ENCODE peak calls at places on chromosomes 4 and X, in five cellular contexts. O is thoracic aorta, J is mucosa of descending colon, Y is hepatocyte, E is lower lobe of right lung. M is an unnamed sample. For H3K36me3 and H3K9me3, the result is how much of the 10 kb centered on the place peaks cover.

GRCh38 chrX:108584617-108585211 is 145.1 kb downstream of the COL4A5 start:
- DNase-seq in O (no peak), J (peak), Y (peak), E (no peak), M (peak)

GRCh38 chrX:96837808-96838207 is 45.9 kb upstream of the RPA4 start:
- DNase-seq in O (no peak), J (no peak), Y (no peak), E (no peak), M (no peak)

GRCh38 chr4:28565434-28565833 is 1704.8 kb downstream of the STIM2 start:
- DNase-seq in O (no peak), J (no peak), Y (no peak), E (no peak), M (no peak)

GRCh38 chrX:107747596-107748161 is 27.9 kb downstream of the TSC22D3 start:
- DNase-seq in O (no peak), J (peak), Y (peak), E (peak), M (no peak)

GRCh38 chr4:74934822-74935326 is 2.0 kb downstream of the PARM1 start:
- DNase-seq in O (no peak), J (no peak), Y (no peak), E (no peak), M (peak)

GRCh38 chrX:74853255-74853654 is 72.0 kb downstream of the NEXMIF start:
- DNase-seq in O (no peak), J (no peak), Y (no peak), E (no peak), M (no peak)

GRCh38 chr4:100898844-100899243 is 381.0 kb upstream of the EMCN start:
- DNase-seq in O (no peak), J (no peak), Y (no peak), E (no peak), M (no peak)

GRCh38 chrX:65601530-65602281 is 65.7 kb upstream of the MSN start:
- DNase-seq in O (peak), J (peak), Y (peak), E (peak), M (no peak)

GRCh38 chrX:39063037-39063436 is 261.8 kb downstream of the MID1IP1 start:
- DNase-seq in O (no peak), J (peak), Y (no peak), E (peak), M (no peak)

GRCh38 chr4:133439830-133440229 is 290.7 kb downstream of the PCDH10 start:
- DNase-seq in O (no peak), J (no peak), Y (no peak), E (no peak), M (no peak)

GRCh38 chr4:104524591-104524990 is 29.9 kb upstream of the CXXC4 start:
- DNase-seq in O (no peak), J (no peak), Y (no peak), E (no peak), M (no peak)

GRCh38 chr4:1972414-1972813 is 36.4 kb downstream of the NELFA start:
- DNase-seq in O (no peak), J (no peak), Y (no peak), E (no peak), M (no peak)

GRCh38 chr4:1974836-1975235 is 33.9 kb downstream of the NELFA start:
- DNase-seq in O (no peak), J (no peak), Y (no peak), E (no peak), M (no peak)

GRCh38 chr4:1973661-1974060 is 35.1 kb downstream of the NELFA start:
- DNase-seq in O (no peak), J (no peak), Y (no peak), E (no peak), M (no peak)

GRCh38 chr4:1971456-1972200 is 37.1 kb downstream of the NELFA start:
- DNase-seq in O (no peak), J (no peak), Y (no peak), E (no peak), M (no peak)

GRCh38 chr4:1973218-1973617 is 35.6 kb downstream of the NELFA start:
- DNase-seq in O (no peak), J (no peak), Y (no peak), E (no peak), M (no peak)
- H3K36me3 ChIP-seq in O (under half), J (under half), Y (under half), E (half or more), M (half or more)

DNA sequence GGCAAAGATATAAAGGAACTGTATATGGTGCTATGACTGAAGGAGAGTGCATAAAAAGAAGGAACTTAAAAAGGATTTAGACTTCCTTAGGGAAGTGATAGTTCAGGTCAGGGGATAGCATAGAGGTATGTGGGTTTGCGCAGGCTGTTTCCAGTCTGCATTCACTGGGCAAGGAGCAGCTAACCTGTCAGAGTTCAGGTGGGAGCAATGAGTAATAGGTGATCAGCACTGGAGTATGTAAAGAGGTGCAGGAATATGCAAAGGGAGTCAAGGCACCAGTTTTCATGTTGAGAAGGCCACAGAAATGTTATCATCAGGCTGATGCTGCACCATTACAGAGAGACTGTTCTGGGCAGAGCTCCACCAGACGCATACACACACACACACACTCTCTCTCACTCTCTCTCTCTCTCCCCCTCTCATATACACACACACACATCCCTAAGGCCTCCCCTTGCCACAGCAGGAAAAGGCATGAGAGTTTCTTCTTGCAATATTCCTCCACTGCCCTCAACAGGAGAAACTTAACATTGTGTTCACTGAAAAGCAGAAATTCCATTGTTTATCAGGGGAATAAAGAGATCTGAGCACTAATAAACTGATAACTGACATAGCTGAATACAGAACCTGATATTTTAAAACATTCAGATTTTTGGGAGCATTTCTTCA is 256.4 kb upstream of the GRID2 start:
- DNase-seq in O (no peak), J (no peak), Y (peak), E (no peak), M (no peak)
- TF ChIP-seq CTCF in O (no peak), J (no peak), Y (peak), E (no peak), M (no peak)

GRCh38 chrX:63963382-63963781 is 178.4 kb upstream of the ARHGEF9 start:
- DNase-seq in O (no peak), J (no peak), Y (no peak), E (no peak), M (no peak)

GRCh38 chrX:63958134-63958865 is 173.3 kb upstream of the ARHGEF9 start:
- DNase-seq in O (no peak), J (no peak), Y (no peak), E (no peak), M (no peak)

GRCh38 chrX:63959975-63960374 is 175.0 kb upstream of the ARHGEF9 start:
- DNase-seq in O (no peak), J (no peak), Y (no peak), E (no peak), M (no peak)

GRCh38 chrX:63967541-63967940 is 182.5 kb upstream of the ARHGEF9 start:
- DNase-seq in O (no peak), J (no peak), Y (no peak), E (no peak), M (no peak)

DNA sequence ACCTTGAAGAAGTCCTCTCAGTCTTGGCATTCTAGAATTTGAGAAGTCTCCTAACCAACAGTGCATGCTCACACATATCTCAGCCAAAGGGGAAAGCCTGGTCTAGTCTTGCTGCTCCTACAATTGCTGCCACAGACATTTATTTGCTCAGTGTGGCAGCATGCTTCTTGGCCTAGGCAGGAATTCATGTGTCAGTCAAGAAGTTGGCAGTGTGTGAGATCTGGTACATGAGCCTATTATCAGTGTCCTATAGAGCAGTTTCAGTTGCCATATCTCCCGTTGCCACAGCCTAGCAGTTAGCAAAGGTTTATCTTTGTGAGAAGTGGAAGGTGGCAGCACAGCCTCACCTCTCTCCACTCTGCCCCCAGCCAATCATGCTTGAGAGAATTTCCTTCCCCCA is 176.9 kb upstream of the ARHGEF9 start:
- DNase-seq in O (no peak), J (no peak), Y (no peak), E (no peak), M (no peak)
- H3K9me3 ChIP-seq in O (under half), J (under half), Y (under half), E (under half), M (under half)

GRCh38 chr4:108033348-108033747 is 43.7 kb downstream of the HADH start:
- DNase-seq in O (no peak), J (no peak), Y (no peak), E (no peak), M (no peak)

GRCh38 chr4:108035691-108036090 is 46.0 kb downstream of the HADH start:
- DNase-seq in O (no peak), J (no peak), Y (no peak), E (no peak), M (no peak)

GRCh38 chr4:108031427-108032083 is 41.9 kb downstream of the HADH start:
- DNase-seq in O (no peak), J (no peak), Y (no peak), E (no peak), M (no peak)

GRCh38 chr4:108036252-108036651 is 46.6 kb downstream of the HADH start:
- DNase-seq in O (no peak), J (peak), Y (no peak), E (no peak), M (no peak)

GRCh38 chr4:108034560-108034959 is 44.9 kb downstream of the HADH start:
- DNase-seq in O (no peak), J (no peak), Y (no peak), E (no peak), M (no peak)
- H3K36me3 ChIP-seq in O (under half), J (under half), Y (under half), E (under half), M (half or more)

GRCh38 chr4:145482209-145483021 is 762 bp downstream of the SMAD1 start:
- DNase-seq in O (no peak), J (peak), Y (peak), E (peak), M (peak)
- TF ChIP-seq CTCF in O (no peak), J (no peak), Y (no peak), E (no peak), M (peak)

DNA sequence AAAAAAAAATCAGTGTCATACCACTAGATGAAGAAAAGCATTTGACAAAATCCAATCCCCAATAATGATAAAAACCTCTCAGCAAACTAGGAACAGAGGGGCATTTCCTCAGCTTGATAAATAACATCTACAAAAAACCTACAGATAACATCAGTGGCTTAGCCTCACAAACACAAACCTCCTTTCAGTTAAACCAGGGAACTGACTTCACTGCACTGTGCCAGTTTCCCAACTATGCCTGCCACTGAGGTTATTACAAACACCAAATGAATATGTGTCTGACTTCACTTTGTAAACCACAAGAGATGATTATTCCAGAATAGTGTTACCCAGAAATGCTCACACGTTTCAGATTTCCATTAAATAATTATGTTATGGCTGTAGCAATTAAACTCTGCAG is 15.3 kb downstream of the MTMR8 start:
- DNase-seq in O (no peak), J (no peak), Y (no peak), E (no peak), M (no peak)
- H3K9me3 ChIP-seq in O (under half), J (under half), Y (under half), E (under half), M (under half)

GRCh38 chr4:184763150-184763780 is 29.4 kb upstream of the CENPU start:
- DNase-seq in O (no peak), J (no peak), Y (peak), E (no peak), M (no peak)

GRCh38 chr4:184766421-184766820 is 32.5 kb upstream of the CENPU start:
- DNase-seq in O (no peak), J (no peak), Y (peak), E (no peak), M (no peak)

GRCh38 chr4:184764601-184765000 is 30.7 kb upstream of the CENPU start:
- DNase-seq in O (no peak), J (no peak), Y (no peak), E (no peak), M (no peak)

GRCh38 chr4:184768296-184768695 is 34.4 kb upstream of the CENPU start:
- DNase-seq in O (no peak), J (no peak), Y (no peak), E (no peak), M (no peak)

GRCh38 chr4:184765473-184766346 is 31.8 kb upstream of the CENPU start:
- DNase-seq in O (no peak), J (no peak), Y (no peak), E (no peak), M (peak)
- H3K36me3 ChIP-seq in O (half or more), J (under half), Y (under half), E (half or more), M (under half)

GRCh38 chr4:20838476-20838875 is 138.2 kb downstream of the PACRGL start:
- DNase-seq in O (no peak), J (no peak), Y (no peak), E (no peak), M (no peak)

GRCh38 chr4:20840648-20841190 is 140.5 kb downstream of the PACRGL start:
- DNase-seq in O (no peak), J (no peak), Y (no peak), E (no peak), M (no peak)

GRCh38 chr4:20844311-20844710 is 144.1 kb downstream of the PACRGL start:
- DNase-seq in O (no peak), J (no peak), Y (no peak), E (no peak), M (no peak)

DNA sequence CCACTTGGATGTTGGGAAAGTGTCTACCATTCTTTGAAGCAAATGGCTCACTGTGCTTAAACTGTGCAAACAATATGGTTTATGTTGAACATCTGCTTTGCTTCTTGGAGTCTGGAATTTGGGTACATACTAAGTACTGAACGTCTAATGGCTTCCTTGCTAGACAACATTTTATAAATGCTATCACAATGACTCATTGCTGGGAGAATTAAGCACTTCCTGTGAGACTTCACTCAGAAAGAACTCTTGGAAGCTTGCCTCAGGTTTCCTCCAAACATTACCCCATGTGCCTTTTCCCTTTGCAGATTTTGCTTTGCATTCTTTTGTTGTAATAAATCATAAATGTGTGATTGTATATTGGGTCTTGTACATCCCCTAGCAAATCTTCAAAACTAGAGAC is 139.7 kb downstream of the PACRGL start:
- DNase-seq in O (no peak), J (no peak), Y (peak), E (no peak), M (no peak)
- TF ChIP-seq CTCF in O (no peak), J (no peak), Y (no peak), E (no peak), M (no peak)

M was measured in WERI-Rb-1.